ENCODE peak calls at places on chromosomes 3 and 15, in four cellular contexts. L, B, G and W are unnamed samples.

GRCh38 chr15:55858661-55859060 is 115.7 kb upstream of the PRTG start:
- DNase-seq in L (no peak), B (no peak), G (no peak), W (no peak)

GRCh38 chr3:82132210-82133069 is 371.0 kb upstream of the GBE1 start:
- DNase-seq in L (no peak), B (no peak), G (peak; percentile 41), W (no peak)

GRCh38 chr3:172119266-172119957 is 80.0 kb downstream of the FNDC3B start:
- DNase-seq in L (no peak), B (no peak), G (peak; percentile 87), W (no peak)

GRCh38 chr3:156516284-156516683 is 38.6 kb downstream of the SSR3 start:
- DNase-seq in L (no peak), B (no peak), G (no peak), W (no peak)

GRCh38 chr15:63233667-63234419 is 43.6 kb upstream of the APH1B start:
- DNase-seq in L (peak; percentile 90), B (peak; percentile 32), G (peak; percentile 33), W (no peak)

GRCh38 chr3:48543271-48543866 is 13.2 kb downstream of the PFKFB4 start:
- DNase-seq in L (peak; percentile 28), B (no peak), G (no peak), W (no peak)

GRCh38 chr3:13379191-13379830 is 40.8 kb downstream of the NUP210 start:
- DNase-seq in L (no peak), B (no peak), G (no peak), W (no peak)

GRCh38 chr3:63151893-63152292 is 126.2 kb upstream of the SYNPR start:
- DNase-seq in L (no peak), B (no peak), G (no peak), W (no peak)

GRCh38 chr3:134601539-134602439 is 49.0 kb downstream of the KY start:
- DNase-seq in L (peak; percentile 36), B (no peak), G (no peak), W (no peak)

GRCh38 chr15:78508272-78508671 is 895 bp downstream of the HYKK start:
- DNase-seq in L (no peak), B (no peak), G (peak; percentile 3), W (no peak)

DNA sequence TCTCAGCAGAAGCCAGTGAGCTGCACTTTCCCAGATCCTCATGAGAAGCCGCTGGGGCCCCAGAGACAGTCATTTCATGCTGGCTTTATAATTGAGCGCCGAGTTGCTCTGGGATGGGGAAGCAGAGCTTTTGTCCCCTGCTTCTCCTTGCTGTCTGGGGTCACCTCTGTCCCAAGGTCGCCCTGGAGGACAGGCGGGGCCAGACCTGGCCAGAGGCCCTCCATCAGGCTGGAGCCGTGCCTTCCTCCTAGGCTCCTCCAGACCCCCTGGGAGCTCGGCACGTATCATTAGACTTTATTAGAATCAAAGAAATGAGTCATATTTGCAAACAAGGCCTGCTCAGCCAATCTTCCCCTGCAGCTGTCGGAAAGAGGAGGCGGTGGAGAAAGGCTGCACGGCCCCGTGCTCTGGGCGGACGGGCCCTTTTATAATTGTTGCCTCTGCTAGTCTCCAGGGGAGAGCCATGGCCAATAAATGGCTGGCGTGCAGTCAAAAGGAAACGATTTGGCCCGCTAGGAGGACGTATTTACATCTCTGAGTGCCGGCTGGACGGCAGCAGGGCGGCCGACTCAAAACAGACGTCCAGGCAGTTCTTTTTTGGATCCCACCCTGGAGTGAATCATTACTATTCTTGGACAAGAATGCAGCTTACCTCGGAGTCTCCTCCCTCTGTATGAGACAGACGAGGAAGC is 50.4 kb downstream of the SLC6A6 start:
- DNase-seq in L (peak; percentile 100), B (peak; percentile 88), G (no peak), W (no peak)
- TF ChIP-seq POLR2A in L (no peak), B (no peak), G (no peak), W (no peak)

GRCh38 chr3:189195302-189195701 is 23.5 kb downstream of the TPRG1 start:
- DNase-seq in L (no peak), B (peak; percentile 14), G (peak; percentile 11), W (peak; percentile 4)
- TF ChIP-seq CTCF in L (no peak), B (no peak), G (peak; percentile 44), W (peak; percentile 3)

GRCh38 chr15:85455851-85456250 is 75.4 kb downstream of the AKAP13 start:
- DNase-seq in L (no peak), B (no peak), G (no peak), W (no peak)

GRCh38 chr15:85456798-85457197 is 76.4 kb downstream of the AKAP13 start:
- DNase-seq in L (no peak), B (no peak), G (no peak), W (no peak)

GRCh38 chr15:85457392-85457968 is 77.1 kb downstream of the AKAP13 start:
- DNase-seq in L (no peak), B (peak; percentile 39), G (no peak), W (no peak)

GRCh38 chr15:85462029-85462428 is 81.6 kb downstream of the AKAP13 start:
- DNase-seq in L (no peak), B (no peak), G (no peak), W (no peak)

DNA sequence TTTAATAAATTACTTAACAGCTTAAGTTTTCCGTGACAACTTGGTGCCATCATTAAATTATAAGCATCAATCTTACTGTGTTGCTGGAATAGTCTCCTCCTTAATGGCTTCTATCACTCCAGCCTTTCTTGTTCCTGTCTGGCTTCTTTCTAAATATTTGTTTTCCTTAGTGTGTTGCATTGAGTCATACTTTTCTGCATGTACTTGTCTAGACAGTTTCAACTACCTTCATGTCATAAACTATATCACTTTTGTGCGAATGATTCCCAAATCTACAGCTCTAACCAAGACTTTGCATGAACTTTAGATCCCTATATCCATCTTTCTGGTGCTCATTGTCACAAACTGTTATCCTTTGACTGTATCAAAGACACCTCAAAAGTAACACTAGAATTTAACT is 78.4 kb downstream of the AKAP13 start:
- DNase-seq in L (peak; percentile 16), B (peak; percentile 58), G (no peak), W (no peak)
- TF ChIP-seq POLR2A in L (no peak), B (no peak), G (no peak), W (no peak)

DNA sequence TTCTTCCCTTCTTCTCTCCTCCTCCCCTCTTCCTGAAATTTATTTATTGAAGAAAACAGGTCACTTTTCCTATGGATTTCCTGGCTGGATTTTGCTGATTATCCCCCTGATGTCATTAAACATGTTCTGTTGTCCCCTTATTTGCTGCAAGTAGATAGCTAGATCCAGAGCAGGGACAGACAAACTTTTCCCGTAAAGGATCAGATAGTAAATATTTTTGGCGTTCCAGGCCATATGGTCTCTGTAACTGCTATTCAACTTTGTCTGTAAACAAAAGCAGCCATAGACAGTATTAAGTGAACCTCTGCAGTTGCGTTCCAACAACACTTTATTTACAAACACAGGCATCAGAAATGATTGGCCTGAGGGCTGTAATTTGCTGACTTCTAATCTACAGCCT is 241.3 kb downstream of the NEK10 start:
- DNase-seq in L (no peak), B (no peak), G (no peak), W (no peak)
- TF ChIP-seq CTCF in L (no peak), B (no peak), G (no peak), W (no peak)